ENCODE peak calls at places on chromosomes 12 and 14, in five cellular contexts. Q is psoas muscle; Y is hepatocyte; J is GM12865; Z is CD8-positive, alpha-beta T cell. E is an unnamed sample.

GRCh38 chr12:105212431-105212830 is 23.5 kb downstream of the APPL2 start:
- DNase-seq in Q (no peak), Y (no peak), J (no peak), Z (no peak), E (no peak)

GRCh38 chr12:130780880-130781575 is 58.0 kb downstream of the STX2 start:
- DNase-seq in Q (no peak), Y (no peak), J (no peak), Z (no peak), E (no peak)

GRCh38 chr14:92877757-92878431 is 45.1 kb upstream of the CHGA start:
- DNase-seq in Q (peak), Y (peak), J (no peak), Z (no peak), E (no peak)

GRCh38 chr12:114220311-114220710 is 185.6 kb downstream of the TBX5 start:
- DNase-seq in Q (no peak), Y (no peak), J (no peak), Z (no peak), E (no peak)

GRCh38 chr12:103626498-103626897 is 39.4 kb downstream of the STAB2 start:
- DNase-seq in Q (peak), Y (peak), J (peak), Z (no peak), E (peak)

GRCh38 chr14:104903990-104904389 is 20.7 kb upstream of the PLD4 start:
- DNase-seq in Q (no peak), Y (no peak), J (no peak), Z (no peak), E (no peak)

GRCh38 chr12:27922591-27923139 is 49.9 kb downstream of the PTHLH start:
- DNase-seq in Q (no peak), Y (no peak), J (no peak), Z (no peak), E (no peak)

GRCh38 chr14:83556065-83556464 is 1973.9 kb upstream of the FLRT2 start:
- DNase-seq in Q (no peak), Y (no peak), J (no peak), Z (no peak), E (no peak)

GRCh38 chr12:79681008-79681590 is 9.7 kb downstream of the PAWR start:
- DNase-seq in Q (no peak), Y (no peak), J (no peak), Z (no peak), E (no peak)

GRCh38 chr12:96465896-96466295 is 23.5 kb upstream of the CFAP54 start:
- DNase-seq in Q (no peak), Y (no peak), J (no peak), Z (no peak), E (no peak)

GRCh38 chr12:52010692-52011601 is 4.2 kb downstream of the TAMALIN start:
- DNase-seq in Q (peak), Y (no peak), J (no peak), Z (no peak), E (no peak)

GRCh38 chr12:67937822-67938221 is 51.4 kb upstream of the IFNG-AS1 start:
- DNase-seq in Q (no peak), Y (no peak), J (peak), Z (no peak), E (no peak)

GRCh38 chr14:22737052-22737451 is 29.4 kb upstream of the OXA1L start:
- DNase-seq in Q (no peak), Y (no peak), J (peak), Z (no peak), E (no peak)

DNA sequence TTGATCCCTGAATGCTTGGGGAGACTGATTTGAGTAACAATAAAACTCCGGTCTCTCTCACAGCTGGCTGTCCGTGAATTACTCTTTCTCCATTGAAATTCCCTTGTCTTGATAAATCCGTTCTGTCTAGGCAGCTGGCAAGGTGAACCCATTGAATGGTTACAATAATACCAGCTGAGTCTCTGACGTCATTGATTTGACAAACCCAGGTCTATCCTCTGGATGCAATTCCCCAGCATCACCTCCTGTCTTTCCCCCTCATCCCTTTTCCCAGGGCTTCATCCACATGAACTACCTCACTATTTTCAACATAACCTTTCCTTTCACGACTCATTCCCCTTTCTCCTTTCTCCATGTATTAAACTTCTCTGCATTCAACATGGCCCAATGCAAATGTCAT is 98.7 kb upstream of the TMEM132C start:
- DNase-seq in Q (no peak), Y (no peak), J (no peak), Z (no peak), E (no peak)
- TF ChIP-seq CTCF in Q (no peak), Y (no peak), J (no peak), Z (no peak), E (no peak)

GRCh38 chr12:16610743-16611142 is 4.8 kb upstream of the LMO3 start:
- DNase-seq in Q (no peak), Y (no peak), J (no peak), Z (no peak), E (no peak)

GRCh38 chr12:16613199-16613598 is 7.2 kb upstream of the LMO3 start:
- DNase-seq in Q (no peak), Y (no peak), J (no peak), Z (no peak), E (no peak)

GRCh38 chr12:16610006-16610520 is 4.1 kb upstream of the LMO3 start:
- DNase-seq in Q (no peak), Y (no peak), J (no peak), Z (no peak), E (no peak)

GRCh38 chr12:16611146-16611545 is 5.2 kb upstream of the LMO3 start:
- DNase-seq in Q (no peak), Y (no peak), J (peak), Z (no peak), E (no peak)

DNA sequence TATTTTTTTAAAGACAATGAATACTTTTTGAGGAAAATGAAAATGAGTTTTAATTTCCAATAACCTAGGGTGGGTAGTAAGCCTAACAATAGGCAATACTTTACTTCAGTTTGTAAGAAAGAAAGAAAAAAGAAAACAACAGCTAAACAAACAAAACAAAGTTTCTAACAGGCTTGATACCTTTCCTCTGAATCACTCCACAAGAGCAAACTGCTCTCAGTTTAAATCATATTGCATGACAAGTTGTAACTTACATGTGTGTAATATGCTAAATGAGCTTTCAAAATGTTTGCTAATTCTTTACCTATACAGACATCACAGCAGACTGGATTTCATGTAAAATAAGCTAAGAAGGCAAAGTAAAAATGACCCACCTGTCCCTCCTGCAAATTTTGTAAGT is 6.7 kb upstream of the LMO3 start:
- DNase-seq in Q (no peak), Y (no peak), J (no peak), Z (no peak), E (no peak)
- H3K4me3 ChIP-seq in Q (no peak), Y (no peak), J (no peak), Z (no peak), E (no peak)

DNA sequence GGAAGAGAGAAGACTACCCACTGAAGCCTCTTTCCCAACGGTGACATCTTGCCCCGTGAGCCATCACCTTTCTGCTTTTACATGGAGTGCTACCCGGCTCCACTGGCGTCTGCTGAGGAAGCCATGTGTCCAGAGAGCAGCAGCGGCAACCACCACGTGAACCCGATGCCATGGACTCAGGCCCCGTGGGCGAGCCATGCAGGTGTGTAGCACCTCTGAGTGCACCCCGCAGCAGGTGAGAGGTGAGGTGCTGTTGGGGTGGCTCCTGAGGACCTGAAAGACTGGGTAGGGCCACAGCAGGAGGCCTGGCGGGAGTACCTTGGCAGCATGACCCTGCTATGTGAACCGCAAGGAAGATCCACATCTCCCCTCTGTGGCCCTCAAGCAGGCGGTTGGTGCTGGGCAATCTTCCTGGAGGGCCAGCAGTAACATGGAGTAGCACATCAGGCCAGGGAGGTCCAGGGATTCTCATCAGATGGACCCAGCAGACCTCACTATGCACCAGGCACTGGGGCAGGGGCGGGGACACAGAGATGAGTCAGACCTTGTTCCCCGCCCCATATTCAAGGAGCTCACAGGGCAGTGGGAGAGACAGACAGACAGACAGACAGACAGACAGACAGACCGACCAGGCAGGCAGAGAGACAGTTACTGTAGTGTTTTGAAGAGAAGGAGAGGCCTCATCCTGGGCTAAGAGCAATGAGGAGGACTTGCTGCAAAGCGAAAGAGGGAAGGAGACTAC is 129.6 kb downstream of the PAPOLA start:
- DNase-seq in Q (no peak), Y (peak), J (no peak), Z (no peak), E (no peak)
- TF ChIP-seq CTCF in Q (no peak), Y (no peak), J (no peak), Z (no peak), E (no peak)

GRCh38 chr14:89493877-89494634 is 77.0 kb upstream of the FOXN3 start:
- DNase-seq in Q (no peak), Y (no peak), J (peak), Z (no peak), E (no peak)
- H3K4me3 ChIP-seq in Q (no peak), Y (no peak), J (no peak), Z (no peak), E (no peak)

E was measured in Caco-2.